ENCODE peak calls at places on chromosomes 3 and 15, in nine cellular contexts. I is ascending aorta, K is epithelial cell of esophagus, J is heart right ventricle, M is mammary epithelial cell, O is AG04450, Y is GM06990, B is HFFc6, R is activated B cell treated with CpG ODN at 0.5 μM for 24 hours. G is an unnamed sample.

GRCh38 chr15:31752363-31752762 is 278.0 kb upstream of the CHRNA7 start:
- DNase-seq in I (no peak), K (peak; percentile 38), J (no peak), M (peak; percentile 6), O (no peak), Y (no peak), B (no peak), R (no peak), G (no peak)

GRCh38 chr15:90035095-90035834 is 34.1 kb downstream of the ZNF710 start:
- DNase-seq in I (peak; percentile 69), K (peak; percentile 79), J (peak; percentile 51), M (no peak), O (no peak), Y (no peak), B (no peak), R (no peak), G (no peak)

GRCh38 chr3:104437131-104437750 is 929.5 kb upstream of the ALCAM start:
- DNase-seq in I (no peak), K (peak; percentile 55), J (no peak), M (peak; percentile 75), O (peak; percentile 8), Y (no peak), B (peak; percentile 39), R (no peak), G (no peak)

GRCh38 chr3:67349551-67350174 is 304.7 kb downstream of the SUCLG2 start:
- DNase-seq in I (no peak), K (peak; percentile 51), J (no peak), M (no peak), O (no peak), Y (peak; percentile 24), B (no peak), R (no peak), G (peak; percentile 29)

GRCh38 chr3:183178833-183179549 is 16.5 kb upstream of the LAMP3 start:
- DNase-seq in I (no peak), K (peak; percentile 41), J (no peak), M (peak; percentile 46), O (no peak), Y (peak; percentile 35), B (no peak), R (no peak), G (peak; percentile 80)

GRCh38 chr3:169998668-169999131 is 32.1 kb downstream of the SEC62 start:
- DNase-seq in I (no peak), K (peak; percentile 91), J (no peak), M (peak; percentile 63), O (peak; percentile 85), Y (peak; percentile 15), B (peak; percentile 91), R (no peak), G (no peak)

GRCh38 chr15:28991236-28992171 is 105.7 kb downstream of the APBA2 start:
- DNase-seq in I (no peak), K (no peak), J (no peak), M (no peak), O (no peak), Y (no peak), B (no peak), R (no peak), G (no peak)

GRCh38 chr15:95260856-95261255 is 1029.5 kb downstream of the MCTP2 start:
- DNase-seq in I (no peak), K (no peak), J (no peak), M (no peak), O (no peak), Y (no peak), B (no peak), R (no peak), G (no peak)

GRCh38 chr15:92655178-92655995 is at the start of gene FAM174B:
- DNase-seq in I (no peak), K (peak; percentile 32), J (peak; percentile 21), M (no peak), O (no peak), Y (peak; percentile 76), B (no peak), R (no peak), G (peak; percentile 76)

GRCh38 chr15:100060276-100060926 is 281.4 kb downstream of the ADAMTS17 start:
- DNase-seq in I (no peak), K (peak; percentile 84), J (peak; percentile 54), M (peak; percentile 70), O (peak; percentile 13), Y (no peak), B (no peak), R (no peak), G (no peak)

GRCh38 chr15:42921049-42921731 is 612 bp upstream of the TTBK2 start:
- DNase-seq in I (no peak), K (peak; percentile 39), J (no peak), M (peak; percentile 31), O (no peak), Y (no peak), B (no peak), R (peak; percentile 19), G (no peak)

GRCh38 chr3:10555263-10555662 is 49.9 kb upstream of the ATP2B2 start:
- DNase-seq in I (no peak), K (no peak), J (no peak), M (no peak), O (no peak), Y (no peak), B (no peak), R (no peak), G (no peak)

GRCh38 chr3:190513409-190514162 is at the start of gene IL1RAP:
- DNase-seq in I (peak; percentile 40), K (peak; percentile 97), J (peak; percentile 90), M (peak; percentile 97), O (peak; percentile 65), Y (peak; percentile 90), B (peak; percentile 83), R (peak; percentile 83), G (peak; percentile 94)
- TF ChIP-seq CTCF in I (no peak), K (no peak), J (peak; percentile 87), M (peak; percentile 42), O (peak; percentile 18), Y (no peak), B (peak; percentile 91), R (no peak), G (peak; percentile 64)

DNA sequence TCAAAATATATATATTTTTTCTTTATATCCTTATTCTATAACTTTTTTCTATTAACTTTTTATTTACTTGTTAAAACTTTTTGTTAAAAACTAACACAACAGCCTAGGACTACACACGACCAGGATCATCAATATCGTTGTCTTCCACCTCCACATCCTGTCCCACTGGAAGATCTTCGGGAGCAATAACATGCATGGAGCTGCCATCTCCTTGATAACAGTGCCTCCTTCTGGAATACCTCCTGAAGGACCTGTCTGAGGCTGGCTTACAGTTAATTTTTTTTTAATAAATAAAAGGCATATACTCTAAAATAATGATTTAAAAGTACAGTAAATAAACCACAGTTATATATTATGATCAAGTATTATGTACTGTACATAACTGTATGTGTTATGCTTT is 58.9 kb downstream of the SFMBT1 start:
- DNase-seq in I (no peak), K (peak; percentile 43), J (no peak), M (no peak), O (peak; percentile 21), Y (no peak), B (peak; percentile 20), R (no peak), G (no peak)
- TF ChIP-seq CTCF in I (peak; percentile 8), K (peak; percentile 33), J (peak; percentile 17), M (peak; percentile 43), O (peak; percentile 58), Y (peak; percentile 31), B (peak; percentile 69), R (no peak), G (no peak)

GRCh38 chr3:1251282-1252060 is 158.6 kb downstream of the CNTN6 start:
- DNase-seq in I (no peak), K (no peak), J (no peak), M (no peak), O (no peak), Y (no peak), B (no peak), R (no peak), G (no peak)
- TF ChIP-seq CTCF in I (no peak), K (no peak), J (no peak), M (peak; percentile 13), O (no peak), Y (no peak), B (no peak), R (no peak), G (no peak)

GRCh38 chr3:99753268-99753975 is 64.2 kb upstream of the CMSS1 start:
- DNase-seq in I (no peak), K (peak; percentile 76), J (no peak), M (peak; percentile 60), O (peak; percentile 63), Y (peak; percentile 13), B (peak; percentile 63), R (no peak), G (peak; percentile 18)
- TF ChIP-seq CTCF in I (peak; percentile 78), K (peak; percentile 72), J (peak; percentile 66), M (peak; percentile 78), O (peak; percentile 84), Y (peak; percentile 67), B (peak; percentile 91), R (no peak), G (peak; percentile 50)

DNA sequence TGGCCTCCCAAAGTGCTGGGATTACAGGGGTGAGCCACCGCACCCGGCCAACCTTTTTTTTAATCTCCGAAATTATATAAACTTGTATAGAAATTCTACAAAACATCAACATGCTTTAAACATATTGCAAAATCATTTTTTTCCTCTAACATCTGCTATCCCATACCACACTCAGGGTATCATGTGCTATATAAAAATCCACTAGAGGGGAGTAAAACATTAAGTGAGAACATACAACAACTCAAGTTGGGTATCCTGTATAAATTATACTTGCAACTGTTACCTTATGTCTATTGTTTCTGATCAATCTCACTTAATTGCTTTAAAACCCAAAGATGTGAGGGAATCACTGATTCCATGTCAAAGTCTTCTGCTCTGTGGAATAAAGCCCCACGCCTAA is 71.9 kb upstream of the FBN1 start:
- DNase-seq in I (no peak), K (peak; percentile 10), J (no peak), M (no peak), O (no peak), Y (no peak), B (peak; percentile 43), R (no peak), G (no peak)
- TF ChIP-seq CTCF in I (no peak), K (no peak), J (no peak), M (peak; percentile 22), O (peak; percentile 52), Y (no peak), B (peak; percentile 79), R (no peak), G (no peak)

GRCh38 chr3:58214484-58215316 is 3.9 kb upstream of the DNASE1L3 start:
- DNase-seq in I (no peak), K (peak; percentile 99), J (no peak), M (peak; percentile 100), O (no peak), Y (peak; percentile 81), B (no peak), R (peak; percentile 51), G (peak; percentile 56)
- TF ChIP-seq CTCF in I (no peak), K (no peak), J (peak; percentile 15), M (peak; percentile 9), O (no peak), Y (peak; percentile 38), B (peak; percentile 10), R (no peak), G (no peak)

DNA sequence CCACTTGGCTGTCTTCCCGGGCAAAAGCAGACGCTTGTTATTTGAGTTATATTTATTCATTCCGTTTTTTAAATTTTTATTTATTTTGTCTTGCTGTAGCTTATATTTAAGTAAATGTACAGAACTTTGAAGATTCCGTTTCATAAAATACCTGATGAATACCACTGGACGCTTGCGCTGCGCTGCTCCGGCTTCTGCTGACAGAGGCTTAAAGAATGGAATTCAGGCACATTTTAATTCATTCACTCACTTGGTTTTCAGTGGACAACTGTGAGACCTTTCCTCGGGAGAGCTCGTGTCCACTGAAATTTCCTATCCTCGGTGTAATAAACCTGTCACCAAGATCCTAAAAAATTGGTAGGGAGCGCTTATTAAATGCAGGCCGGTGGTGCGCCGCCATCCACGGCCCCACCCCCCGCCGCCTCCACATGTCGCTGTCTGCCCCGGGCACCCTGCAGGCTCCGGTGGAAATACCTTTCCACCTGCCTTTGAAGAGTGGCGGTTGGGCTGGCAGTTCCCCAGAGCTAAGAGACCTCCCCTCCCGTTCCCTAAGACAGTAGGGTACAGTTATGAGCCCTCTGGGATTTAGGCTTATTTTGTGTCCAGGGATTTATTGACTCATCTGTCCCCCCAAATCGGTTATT is 62.5 kb upstream of the UBE2E1 start:
- DNase-seq in I (no peak), K (no peak), J (no peak), M (no peak), O (no peak), Y (no peak), B (no peak), R (no peak), G (no peak)
- TF ChIP-seq CTCF in I (no peak), K (peak; percentile 10), J (no peak), M (no peak), O (no peak), Y (no peak), B (no peak), R (no peak), G (no peak)

G was measured in GM13976.